ENCODE peak calls at places on chromosomes 3 and 15, in eight cellular contexts. N is right lobe of liver; Q is T follicular helper cell; I is activated effector memory CD4-positive, alpha-beta T cell treated with Interleukin-2 at 50 U/mL for 16 hours; J is caudate nucleus; L is activated T-cell treated with anti-CD3 and anti-CD28 coated beads, Interleukin-2, amount 50 U/mL, for 72 hours; V is activated CD8-positive, alpha-beta memory T cell treated with anti-CD3 and anti-CD28 coated beads, Interleukin-2, amount 50 U/mL, for 4 hours; H is astrocyte. S is an unnamed sample.

GRCh38 chr3:42752961-42753360 is 20.1 kb downstream of the CCDC13 start:
- DNase-seq in N (no peak), Q (no peak), I (no peak), J (no peak), L (no peak), V (no peak), H (no peak), S (no peak)

GRCh38 chr3:143507735-143508580 is 340.3 kb downstream of the SLC9A9 start:
- DNase-seq in N (no peak), Q (no peak), I (no peak), J (no peak), L (no peak), V (no peak), H (peak), S (no peak)

GRCh38 chr15:70050970-70051369 is 46.7 kb downstream of the TLE3 start:
- DNase-seq in N (peak), Q (no peak), I (no peak), J (no peak), L (no peak), V (peak), H (no peak), S (no peak)

GRCh38 chr3:174162550-174162949 is 696.6 kb upstream of the NAALADL2 start:
- DNase-seq in N (no peak), Q (no peak), I (no peak), J (no peak), L (no peak), V (no peak), H (no peak), S (no peak)

GRCh38 chr15:52789008-52789600 is 1.0 kb downstream of the ONECUT1 start:
- DNase-seq in N (peak), Q (no peak), I (no peak), J (no peak), L (no peak), V (no peak), H (no peak), S (no peak)

GRCh38 chr3:43632269-43632733 is 10.5 kb upstream of the ANO10 start:
- DNase-seq in N (no peak), Q (no peak), I (no peak), J (no peak), L (no peak), V (no peak), H (peak), S (no peak)

GRCh38 chr3:141266797-141267555 is 35.4 kb downstream of the PXYLP1 start:
- DNase-seq in N (no peak), Q (no peak), I (peak), J (no peak), L (peak), V (peak), H (no peak), S (no peak)

GRCh38 chr15:92365079-92365478 is 28.6 kb upstream of the ST8SIA2 start:
- DNase-seq in N (no peak), Q (no peak), I (no peak), J (no peak), L (no peak), V (no peak), H (peak), S (no peak)

GRCh38 chr3:81550415-81550814 is 211.0 kb downstream of the GBE1 start:
- DNase-seq in N (no peak), Q (no peak), I (no peak), J (no peak), L (no peak), V (no peak), H (peak), S (no peak)

GRCh38 chr3:163915279-163915678 is 1163.0 kb downstream of the SI start:
- DNase-seq in N (no peak), Q (no peak), I (no peak), J (no peak), L (no peak), V (no peak), H (no peak), S (no peak)

GRCh38 chr15:25051399-25052154 is 96.8 kb downstream of the SNRPN start:
- DNase-seq in N (peak), Q (no peak), I (no peak), J (no peak), L (no peak), V (no peak), H (no peak), S (no peak)

GRCh38 chr15:42045211-42045615 is 24.4 kb upstream of the PLA2G4E start:
- DNase-seq in N (no peak), Q (no peak), I (no peak), J (no peak), L (no peak), V (no peak), H (no peak), S (no peak)

GRCh38 chr3:15386352-15386751 is 41.0 kb downstream of the METTL6 start:
- DNase-seq in N (no peak), Q (no peak), I (no peak), J (no peak), L (no peak), V (no peak), H (no peak), S (no peak)

GRCh38 chr3:65439641-65440040 is 599.1 kb downstream of the MAGI1 start:
- DNase-seq in N (peak), Q (no peak), I (no peak), J (peak), L (no peak), V (no peak), H (peak), S (no peak)

GRCh38 chr3:126082334-126083137 is 1.4 kb downstream of the SLC41A3 start:
- DNase-seq in N (no peak), Q (no peak), I (no peak), J (no peak), L (no peak), V (no peak), H (no peak), S (no peak)

GRCh38 chr15:98043160-98044059 is 82.9 kb downstream of the ARRDC4 start:
- DNase-seq in N (no peak), Q (no peak), I (no peak), J (no peak), L (no peak), V (no peak), H (no peak), S (no peak)

GRCh38 chr3:38131621-38132369 is 5.1 kb downstream of the ACAA1 start:
- DNase-seq in N (peak), Q (no peak), I (no peak), J (no peak), L (peak), V (no peak), H (no peak), S (no peak)

GRCh38 chr3:126179825-126180476 is 435 bp downstream of the ALDH1L1 start:
- DNase-seq in N (peak), Q (no peak), I (no peak), J (peak), L (no peak), V (no peak), H (no peak), S (no peak)

GRCh38 chr3:98551754-98552153 is 20.0 kb downstream of the GPR15 start:
- DNase-seq in N (no peak), Q (no peak), I (no peak), J (no peak), L (no peak), V (no peak), H (no peak), S (no peak)

GRCh38 chr15:66098019-66098363 is 155.6 kb downstream of the MEGF11 start:
- DNase-seq in N (no peak), Q (no peak), I (no peak), J (no peak), L (no peak), V (no peak), H (no peak), S (no peak)

GRCh38 chr15:92164327-92165000 is 229.2 kb upstream of the ST8SIA2 start:
- DNase-seq in N (no peak), Q (no peak), I (no peak), J (peak), L (no peak), V (no peak), H (peak), S (no peak)

GRCh38 chr3:2454865-2455264 is 356.2 kb downstream of the CNTN4 start:
- DNase-seq in N (no peak), Q (no peak), I (no peak), J (no peak), L (no peak), V (no peak), H (no peak), S (no peak)

GRCh38 chr3:74601793-74602192 is 12.7 kb downstream of the CNTN3 start:
- DNase-seq in N (no peak), Q (no peak), I (no peak), J (no peak), L (no peak), V (no peak), H (no peak), S (no peak)

GRCh38 chr15:66241886-66242285 is 11.7 kb downstream of the MEGF11 start:
- DNase-seq in N (no peak), Q (no peak), I (no peak), J (no peak), L (no peak), V (no peak), H (no peak), S (no peak)

GRCh38 chr3:93904568-93904967 is 69.1 kb downstream of the PROS1 start:
- DNase-seq in N (no peak), Q (no peak), I (no peak), J (no peak), L (no peak), V (no peak), H (no peak), S (no peak)

GRCh38 chr3:171614318-171614967 is 154.2 kb upstream of the TNIK start:
- DNase-seq in N (no peak), Q (no peak), I (no peak), J (no peak), L (no peak), V (no peak), H (peak), S (peak)

GRCh38 chr3:14324224-14324944 is 78.0 kb upstream of the SLC6A6 start:
- DNase-seq in N (no peak), Q (no peak), I (no peak), J (no peak), L (no peak), V (no peak), H (no peak), S (no peak)

GRCh38 chr3:70849911-70850699 is 537.7 kb upstream of the MDFIC2 start:
- DNase-seq in N (no peak), Q (no peak), I (no peak), J (no peak), L (no peak), V (no peak), H (peak), S (no peak)

GRCh38 chr3:194484614-194485013 is 2.2 kb downstream of the ATP13A3 start:
- DNase-seq in N (no peak), Q (no peak), I (no peak), J (no peak), L (no peak), V (no peak), H (no peak), S (no peak)

GRCh38 chr3:16316847-16317560 is 52.0 kb downstream of the OXNAD1 start:
- DNase-seq in N (no peak), Q (no peak), I (no peak), J (no peak), L (no peak), V (no peak), H (no peak), S (no peak)

GRCh38 chr15:70017025-70017424 is 80.7 kb downstream of the TLE3 start:
- DNase-seq in N (no peak), Q (no peak), I (no peak), J (no peak), L (no peak), V (no peak), H (no peak), S (no peak)

GRCh38 chr3:48432411-48433371 is 2.8 kb upstream of the PLXNB1 start:
- DNase-seq in N (no peak), Q (no peak), I (no peak), J (no peak), L (no peak), V (peak), H (no peak), S (no peak)

GRCh38 chr3:100400424-100400781 is 486 bp downstream of the TOMM70 start:
- DNase-seq in N (no peak), Q (peak), I (peak), J (no peak), L (peak), V (peak), H (no peak), S (peak)

GRCh38 chr15:31393441-31394091 is 66.9 kb downstream of the KLF13 start:
- DNase-seq in N (no peak), Q (no peak), I (no peak), J (no peak), L (no peak), V (no peak), H (no peak), S (no peak)

GRCh38 chr3:144104146-144104545 is 132.5 kb downstream of the DIPK2A start:
- DNase-seq in N (no peak), Q (no peak), I (no peak), J (peak), L (no peak), V (no peak), H (no peak), S (no peak)

GRCh38 chr15:77024273-77025065 is 29.5 kb downstream of the PSTPIP1 start:
- DNase-seq in N (peak), Q (peak), I (peak), J (peak), L (peak), V (peak), H (no peak), S (peak)

GRCh38 chr3:11624704-11625375 is 18.9 kb downstream of the VGLL4 start:
- DNase-seq in N (no peak), Q (no peak), I (no peak), J (no peak), L (peak), V (no peak), H (no peak), S (no peak)

GRCh38 chr3:122646146-122646988 is 34.3 kb upstream of the PARP14 start:
- DNase-seq in N (no peak), Q (no peak), I (no peak), J (no peak), L (no peak), V (no peak), H (no peak), S (no peak)

GRCh38 chr3:14991818-14992612 is 44.6 kb downstream of the NR2C2 start:
- DNase-seq in N (no peak), Q (no peak), I (no peak), J (no peak), L (no peak), V (no peak), H (peak), S (no peak)